ENCODE peak calls at places on chromosomes 5 and 9, in six cellular contexts. U is psoas muscle, P is frontal cortex, Y is GM20000, A is GM18507, T is iPS DF 6.9. O is an unnamed sample.

GRCh38 chr5:32708949-32709348 is 2.2 kb upstream of the NPR3 start:
- DNase-seq in P (no peak), Y (peak), T (no peak), A (no peak), U (no peak), O (no peak)

GRCh38 chr9:38362912-38363588 is 29.5 kb upstream of the ALDH1B1 start:
- DNase-seq in U (peak), A (peak), Y (peak), T (no peak), P (peak), O (peak)

GRCh38 chr5:73263001-73263710 is 90.2 kb downstream of the TMEM174 start:
- DNase-seq in U (no peak), Y (no peak), T (no peak), P (no peak), A (no peak), O (no peak)

GRCh38 chr5:54514841-54515432 is 2.6 kb upstream of the SNX18 start:
- DNase-seq in A (no peak), Y (no peak), U (no peak), P (no peak), T (no peak), O (no peak)

GRCh38 chr5:1492757-1493156 is 31.0 kb downstream of the LPCAT1 start:
- DNase-seq in T (no peak), Y (no peak), P (no peak), A (no peak), U (no peak), O (no peak)

GRCh38 chr5:15384176-15384575 is 115.8 kb upstream of the FBXL7 start:
- DNase-seq in T (no peak), U (no peak), P (no peak), A (no peak), Y (no peak), O (no peak)

GRCh38 chr5:88021141-88021540 is 247.5 kb downstream of the TMEM161B start:
- DNase-seq in A (no peak), P (no peak), U (no peak), Y (no peak), T (no peak), O (no peak)

GRCh38 chr9:26954050-26954508 is 2.1 kb upstream of the IFT74 start:
- DNase-seq in T (no peak), Y (no peak), U (no peak), A (no peak), P (no peak), O (no peak)

GRCh38 chr9:68980341-68980914 is 33.5 kb downstream of the PRKACG start:
- DNase-seq in U (no peak), T (no peak), Y (no peak), P (no peak), A (no peak), O (no peak)

GRCh38 chr9:127730799-127731410 is 4.2 kb downstream of the TOR2A start:
- DNase-seq in T (no peak), P (no peak), A (no peak), Y (no peak), U (no peak), O (no peak)

GRCh38 chr5:83471405-83472212 is at the start of gene VCAN:
- DNase-seq in P (peak), A (no peak), U (peak), Y (peak), T (no peak), O (no peak)

GRCh38 chr9:38141751-38142150 is 72.7 kb upstream of the SHB start:
- DNase-seq in T (no peak), U (no peak), P (no peak), Y (no peak), A (peak), O (no peak)

GRCh38 chr9:31700252-31701045 is 684.0 kb upstream of the ACO1 start:
- DNase-seq in U (no peak), P (no peak), T (no peak), A (no peak), Y (no peak), O (no peak)

GRCh38 chr9:130973686-130974281 is 34.7 kb upstream of the FIBCD1 start:
- DNase-seq in P (no peak), U (no peak), Y (no peak), A (no peak), T (no peak), O (no peak)

GRCh38 chr9:131845286-131846011 is 105.6 kb upstream of the RAPGEF1 start:
- DNase-seq in A (no peak), T (no peak), P (no peak), Y (no peak), U (no peak), O (no peak)

GRCh38 chr9:37974506-37975173 is 70.7 kb upstream of the SLC25A51 start:
- DNase-seq in P (no peak), Y (no peak), T (no peak), A (no peak), U (no peak), O (no peak)

O was measured in germinal center.